ENCODE peak calls at places on chromosomes 5 and 9, in nine cellular contexts. G, D, R, P, T, Z, H, A and W are unnamed samples.

GRCh38 chr5:322281-322941 is 897 bp downstream of the AHRR start:
- DNase-seq in P (no peak), Z (peak), A (no peak), R (no peak), G (no peak), H (no peak), D (no peak), T (no peak), W (peak)

GRCh38 chr5:95812100-95812472 is 10.4 kb downstream of the GLRX start:
- DNase-seq in H (peak), G (no peak), R (no peak), P (no peak), Z (no peak), A (no peak), T (no peak), D (no peak), W (no peak)

GRCh38 chr9:98980291-98980690 is 36.6 kb downstream of the COL15A1 start:
- DNase-seq in Z (no peak), H (no peak), R (no peak), T (no peak), G (no peak), P (no peak), D (no peak), A (no peak), W (no peak)

GRCh38 chr9:83327323-83327722 is 210.9 kb downstream of the FRMD3 start:
- DNase-seq in P (no peak), T (no peak), R (no peak), D (peak), G (no peak), H (no peak), A (no peak), Z (peak), W (peak)

GRCh38 chr5:116237917-116238502 is 153.2 kb downstream of the COMMD10 start:
- DNase-seq in Z (peak), P (no peak), R (no peak), T (no peak), D (no peak), H (peak), G (no peak), A (no peak), W (peak)

GRCh38 chr5:137345396-137345795 is 153.7 kb downstream of the SPOCK1 start:
- DNase-seq in D (no peak), Z (no peak), T (no peak), G (no peak), A (no peak), H (no peak), R (no peak), P (no peak), W (no peak)

GRCh38 chr9:109600142-109600541 is 102.0 kb upstream of the PTPN3 start:
- DNase-seq in H (peak), G (no peak), R (no peak), A (no peak), D (peak), P (no peak), T (no peak), Z (peak), W (peak)

GRCh38 chr5:12647613-12648012 is 743.4 kb upstream of the CTNND2 start:
- DNase-seq in R (no peak), D (no peak), G (no peak), Z (peak), P (no peak), H (no peak), A (no peak), T (no peak), W (no peak)

GRCh38 chr5:53642006-53642405 is 81.6 kb downstream of the NDUFS4 start:
- DNase-seq in A (no peak), P (no peak), Z (no peak), T (no peak), R (no peak), H (peak), D (peak), G (no peak), W (peak)

GRCh38 chr9:97324954-97325353 is 17.5 kb downstream of the CCDC180 start:
- DNase-seq in A (no peak), G (no peak), R (no peak), Z (no peak), H (no peak), T (no peak), P (no peak), D (no peak), W (no peak)

GRCh38 chr5:1743061-1743768 is 56.4 kb downstream of the MRPL36 start:
- DNase-seq in P (no peak), R (peak), T (no peak), A (no peak), H (no peak), Z (no peak), D (no peak), G (no peak), W (no peak)

GRCh38 chr5:4720831-4721230 is 419.3 kb upstream of the ADAMTS16 start:
- DNase-seq in Z (no peak), P (peak), R (no peak), A (no peak), H (peak), D (peak), T (no peak), G (no peak), W (no peak)

GRCh38 chr5:125518169-125518568 is 771.7 kb upstream of the ZNF608 start:
- DNase-seq in Z (no peak), R (no peak), H (no peak), D (no peak), G (no peak), P (no peak), A (no peak), T (no peak), W (no peak)

GRCh38 chr5:174900176-174900692 is 175.9 kb downstream of the MSX2 start:
- DNase-seq in H (peak), D (no peak), G (no peak), A (no peak), R (no peak), Z (no peak), P (no peak), T (no peak), W (no peak)

GRCh38 chr9:77449177-77450092 is 198.7 kb downstream of the GNA14 start:
- DNase-seq in T (no peak), P (no peak), D (peak), G (no peak), H (peak), Z (no peak), R (no peak), A (no peak), W (peak)

GRCh38 chr9:92133949-92134604 is 18.9 kb upstream of the SPTLC1 start:
- DNase-seq in P (peak), Z (peak), A (peak), R (peak), G (peak), T (peak), H (peak), D (peak), W (peak)

GRCh38 chr5:43874772-43875171 is 271.8 kb downstream of the NNT start:
- DNase-seq in R (no peak), A (no peak), T (no peak), H (peak), Z (no peak), G (no peak), D (peak), P (no peak), W (peak)

GRCh38 chr9:106284300-106284699 is 578.7 kb upstream of the ZNF462 start:
- DNase-seq in H (no peak), A (no peak), P (no peak), Z (peak), G (no peak), T (no peak), D (no peak), R (no peak), W (no peak)

GRCh38 chr9:106287108-106287631 is 575.8 kb upstream of the ZNF462 start:
- DNase-seq in D (peak), A (no peak), T (no peak), H (peak), R (no peak), P (no peak), G (no peak), Z (no peak), W (no peak)

GRCh38 chr9:106288689-106289088 is 574.3 kb upstream of the ZNF462 start:
- DNase-seq in G (no peak), A (no peak), P (no peak), R (no peak), T (no peak), H (no peak), D (no peak), Z (no peak), W (no peak)

DNA sequence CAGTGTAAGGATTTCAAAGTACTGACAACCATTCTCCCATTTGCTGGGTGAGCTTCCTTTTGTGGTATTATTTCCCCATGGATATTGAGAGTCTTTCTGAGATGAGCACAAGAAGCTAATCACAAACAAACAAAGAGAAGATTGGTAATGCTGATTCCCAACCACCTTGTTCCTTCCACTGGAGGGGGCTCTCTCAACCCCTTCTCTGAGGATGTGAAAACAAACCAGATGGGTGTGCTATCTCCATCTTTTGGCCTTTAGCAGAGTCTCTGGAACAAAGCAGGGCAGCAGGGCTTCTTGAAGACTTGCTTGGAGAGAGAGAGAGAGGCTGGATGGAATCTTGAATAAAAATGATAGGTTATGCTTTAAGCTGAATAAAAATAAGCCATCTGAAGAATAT is 576.7 kb upstream of the ZNF462 start:
- DNase-seq in T (no peak), R (no peak), G (no peak), A (no peak), H (peak), Z (peak), P (no peak), D (peak), W (no peak)
- TF ChIP-seq CTCF in T (no peak), R (no peak), G (no peak), A (no peak), H (no peak), Z (peak), P (no peak), D (peak), W (no peak)

GRCh38 chr5:123094227-123094918 is 5.3 kb downstream of the PRDM6 start:
- DNase-seq in Z (peak), A (no peak), H (no peak), G (no peak), R (no peak), D (no peak), T (no peak), P (no peak), W (no peak)
- H3K4me3 ChIP-seq in Z (peak), A (no peak), H (no peak), G (no peak), R (no peak), D (no peak), T (peak), P (no peak), W (no peak)

GRCh38 chr9:128370367-128370751 is 815 bp upstream of the URM1 start:
- DNase-seq in H (no peak), A (no peak), R (no peak), G (no peak), P (no peak), T (no peak), D (no peak), Z (no peak), W (no peak)

GRCh38 chr9:128372188-128372641 is 1.0 kb downstream of the URM1 start:
- DNase-seq in T (no peak), R (peak), A (no peak), G (no peak), D (no peak), P (no peak), Z (no peak), H (peak), W (no peak)

GRCh38 chr9:128372784-128373183 is 1.6 kb downstream of the URM1 start:
- DNase-seq in R (no peak), G (no peak), P (no peak), D (no peak), A (no peak), H (peak), T (no peak), Z (no peak), W (peak)

GRCh38 chr9:128371622-128372117 is 496 bp downstream of the URM1 start:
- DNase-seq in R (no peak), T (no peak), D (no peak), G (no peak), Z (no peak), H (no peak), P (no peak), A (no peak), W (peak)

GRCh38 chr9:128370752-128371621 is at the start of gene URM1:
- DNase-seq in G (peak), R (peak), A (peak), T (peak), Z (peak), D (peak), H (peak), P (peak), W (peak)
- TF ChIP-seq CTCF in G (no peak), R (no peak), A (no peak), T (no peak), Z (no peak), D (peak), H (no peak), P (no peak), W (peak)

DNA sequence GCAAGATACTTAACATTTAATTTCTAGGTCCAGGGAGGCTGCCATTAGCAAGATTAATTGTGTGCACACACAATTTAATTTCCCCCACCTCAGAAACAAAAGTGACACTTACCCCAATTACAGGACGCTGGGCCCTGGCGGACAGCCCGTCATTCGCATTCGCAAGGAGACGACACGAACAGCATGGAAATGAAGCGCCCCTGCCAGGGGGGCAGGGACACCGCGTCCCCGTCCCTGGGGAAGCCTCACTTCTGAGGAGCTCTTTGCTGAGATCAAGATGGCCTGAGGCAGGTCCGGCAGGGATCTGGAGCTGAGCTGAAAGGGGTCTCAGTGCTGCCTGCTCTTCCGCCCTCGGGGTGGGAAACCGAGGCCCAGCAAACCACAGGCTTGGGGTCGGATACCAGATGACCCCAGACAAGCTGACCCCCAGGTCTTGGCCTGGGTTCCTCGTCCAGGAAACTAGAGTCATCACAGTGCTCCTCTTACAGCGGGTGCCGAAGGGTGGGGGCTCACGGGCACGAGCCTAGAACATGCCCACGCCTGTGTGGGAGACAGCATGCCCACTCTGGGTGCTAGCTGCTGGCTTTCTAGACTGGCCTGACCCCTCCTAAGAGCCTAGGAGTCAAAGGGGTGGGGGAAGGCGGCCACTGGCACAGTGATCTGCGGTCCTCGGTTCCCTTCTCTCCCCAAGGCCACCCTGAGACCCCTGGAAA is 103.2 kb downstream of the VAV2 start:
- DNase-seq in H (no peak), Z (no peak), D (no peak), P (no peak), A (no peak), G (no peak), T (no peak), R (no peak), W (no peak)
- H3K4me3 ChIP-seq in H (no peak), Z (no peak), D (no peak), P (no peak), A (no peak), G (no peak), T (no peak), R (no peak), W (no peak)

DNA sequence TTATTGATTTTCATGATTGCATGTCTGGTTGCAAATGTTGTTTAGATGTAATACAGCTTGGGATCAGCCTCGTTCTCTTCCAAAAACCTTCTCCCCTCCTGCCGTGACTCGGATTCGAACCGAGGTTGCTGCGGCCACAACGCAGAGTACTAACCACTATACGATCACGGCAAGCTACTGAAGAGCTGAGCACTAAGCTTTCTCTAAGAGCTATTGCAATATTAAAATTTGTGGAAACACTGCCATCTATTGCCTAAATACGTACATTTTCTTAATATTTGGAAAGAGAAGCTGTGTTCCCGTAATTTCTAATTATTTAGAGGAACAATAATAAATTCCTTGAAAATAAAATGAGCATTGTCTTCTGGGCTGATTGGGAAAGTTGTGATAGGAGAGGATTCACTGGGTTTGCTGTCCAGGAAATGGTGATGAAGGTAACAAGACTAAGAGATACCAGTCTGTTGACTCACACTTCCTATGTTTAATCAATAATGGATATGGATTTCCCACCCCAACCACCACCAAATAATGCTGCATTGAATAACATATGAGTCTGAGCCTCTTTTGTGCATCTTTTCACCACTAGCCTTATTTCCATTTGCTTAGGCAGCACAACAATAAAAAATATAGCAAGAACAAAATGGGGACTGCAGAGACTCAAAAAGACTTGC is 120.0 kb upstream of the NFIB start:
- DNase-seq in R (no peak), Z (peak), P (no peak), G (no peak), D (peak), T (no peak), A (no peak), H (peak), W (peak)
- TF ChIP-seq CTCF in R (no peak), Z (peak), P (no peak), G (peak), D (peak), T (no peak), A (no peak), H (peak), W (peak)